ENCODE peak calls at places on chromosome 15, in seven cellular contexts. T is mammary epithelial cell; Y is heart right ventricle; Q is fibroblast of lung; E is stomach; D is pancreas; G is CD4-positive, alpha-beta memory T cell. A is an unnamed sample.

GRCh38 chr15:60539881-60540613 is 61.1 kb upstream of the ICE2 start:
- DNase-seq in T (no peak), Y (no peak), Q (no peak), E (no peak), D (no peak), G (no peak), A (no peak)

GRCh38 chr15:90680371-90680935 is 36.7 kb upstream of the BLM start:
- DNase-seq in T (peak; percentile 93), Y (no peak), Q (peak; percentile 98), E (no peak), D (no peak), G (no peak), A (no peak)

GRCh38 chr15:91224750-91225380 is 124.8 kb downstream of the SV2B start:
- DNase-seq in T (peak; percentile 37), Y (peak; percentile 21), Q (peak; percentile 48), E (no peak), D (no peak), G (no peak), A (peak; percentile 33)

GRCh38 chr15:78276032-78276943 is 11.9 kb downstream of the DNAJA4 start:
- DNase-seq in T (no peak), Y (no peak), Q (no peak), E (no peak), D (no peak), G (no peak), A (no peak)

GRCh38 chr15:60908888-60909287 is 320.2 kb downstream of the RORA start:
- DNase-seq in T (no peak), Y (no peak), Q (no peak), E (no peak), D (no peak), G (no peak), A (no peak)

GRCh38 chr15:43190178-43190577 is 5.0 kb downstream of the CCNDBP1 start:
- DNase-seq in T (no peak), Y (peak; percentile 83), Q (no peak), E (peak; percentile 56), D (no peak), G (no peak), A (no peak)

GRCh38 chr15:89002281-89002761 is 85.9 kb upstream of the ABHD2 start:
- DNase-seq in T (peak; percentile 35), Y (peak; percentile 45), Q (peak; percentile 68), E (no peak), D (no peak), G (no peak), A (no peak)

GRCh38 chr15:25797511-25798206 is 65.5 kb downstream of the ATP10A start:
- DNase-seq in T (no peak), Y (no peak), Q (no peak), E (no peak), D (no peak), G (no peak), A (no peak)

GRCh38 chr15:89673162-89673506 is 6.0 kb downstream of the PLIN1 start:
- DNase-seq in T (no peak), Y (no peak), Q (no peak), E (no peak), D (no peak), G (no peak), A (no peak)

GRCh38 chr15:91270747-91271146 is 170.7 kb downstream of the SV2B start:
- DNase-seq in T (no peak), Y (no peak), Q (no peak), E (no peak), D (no peak), G (no peak), A (no peak)

GRCh38 chr15:28043625-28044520 is 55.2 kb downstream of the OCA2 start:
- DNase-seq in T (no peak), Y (no peak), Q (no peak), E (no peak), D (no peak), G (no peak), A (peak; percentile 2)

GRCh38 chr15:89203705-89204273 is 17.6 kb downstream of the RLBP1 start:
- DNase-seq in T (no peak), Y (no peak), Q (no peak), E (no peak), D (no peak), G (peak; percentile 10), A (no peak)

GRCh38 chr15:42932833-42933515 is 12.4 kb upstream of the TTBK2 start:
- DNase-seq in T (peak; percentile 53), Y (no peak), Q (no peak), E (no peak), D (no peak), G (no peak), A (peak; percentile 15)

GRCh38 chr15:51380999-51381806 is 39.7 kb downstream of the GLDN start:
- DNase-seq in T (peak; percentile 61), Y (peak; percentile 67), Q (peak; percentile 81), E (peak; percentile 60), D (no peak), G (no peak), A (peak; percentile 66)

GRCh38 chr15:74777769-74778598 is 3.9 kb upstream of the CSK start:
- DNase-seq in T (no peak), Y (no peak), Q (no peak), E (no peak), D (no peak), G (no peak), A (no peak)
- H3K4me3 ChIP-seq in T (no peak overlapping the region), Y (no peak overlapping the region), Q (no peak overlapping the region), E (no peak overlapping the region), D (no peak overlapping the region), G (peak overlapping the region; percentile 3), A (no peak overlapping the region)

DNA sequence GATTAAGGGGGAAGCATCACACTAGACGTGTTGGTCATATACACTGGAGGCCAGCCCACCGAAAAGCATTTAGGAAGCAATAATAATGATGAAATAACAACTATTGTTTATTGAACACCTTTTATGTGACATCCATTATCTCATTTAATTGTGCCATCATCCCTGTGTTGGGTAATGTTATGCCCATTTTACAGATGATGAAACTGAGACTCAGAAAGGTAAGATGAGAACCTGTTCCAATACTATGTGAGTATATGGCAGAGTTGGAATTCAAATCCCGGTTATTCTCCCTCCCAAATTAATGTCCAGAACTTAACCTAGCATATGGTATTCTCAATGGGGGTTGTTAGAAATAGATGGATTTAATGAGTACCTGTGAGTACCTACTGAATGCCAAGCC is 99.2 kb downstream of the SMAD6 start:
- DNase-seq in T (no peak), Y (no peak), Q (no peak), E (no peak), D (no peak), G (no peak), A (no peak)
- H3K27ac ChIP-seq in T (no peak overlapping the region), Y (no peak overlapping the region), Q (peak overlapping the region; percentile 95), E (peak overlapping the region; percentile 85), D (no peak overlapping the region), G (no peak overlapping the region), A (no peak overlapping the region)

GRCh38 chr15:67832031-67832551 is 6.8 kb downstream of the SKOR1 start:
- DNase-seq in T (no peak), Y (no peak), Q (peak; percentile 41), E (no peak), D (no peak), G (no peak), A (no peak)

GRCh38 chr15:67829647-67830504 is 4.6 kb downstream of the SKOR1 start:
- DNase-seq in T (no peak), Y (no peak), Q (no peak), E (no peak), D (no peak), G (no peak), A (no peak)

GRCh38 chr15:67828969-67829646 is 3.8 kb downstream of the SKOR1 start:
- DNase-seq in T (no peak), Y (no peak), Q (no peak), E (no peak), D (no peak), G (no peak), A (no peak)

GRCh38 chr15:67832965-67833503 is 6.8 kb downstream of the RNU6-1 start:
- DNase-seq in T (no peak), Y (no peak), Q (no peak), E (no peak), D (no peak), G (no peak), A (no peak)

DNA sequence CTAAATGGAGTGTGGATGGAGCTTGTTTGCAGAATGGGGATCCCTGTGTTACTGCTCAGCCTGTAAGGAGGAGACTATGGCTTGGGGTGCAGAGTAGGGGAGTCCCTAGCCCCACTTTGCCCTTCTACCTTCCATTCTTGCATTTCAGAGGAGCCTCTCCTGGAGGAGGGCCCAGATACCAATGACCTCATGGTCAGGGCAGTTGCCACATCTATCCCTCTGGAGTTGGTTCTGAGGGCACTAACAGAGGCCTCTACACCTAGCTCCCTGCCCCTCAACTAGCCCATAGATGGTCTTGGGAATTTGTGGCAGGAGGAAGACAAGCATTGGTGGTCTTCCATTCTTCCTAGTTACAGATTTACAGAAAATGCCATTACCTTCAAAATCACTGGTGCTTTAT is 6.1 kb downstream of the SKOR1 start:
- DNase-seq in T (no peak), Y (no peak), Q (no peak), E (no peak), D (no peak), G (no peak), A (no peak)
- H3K4me1 ChIP-seq in T (peaks cover 26% of the 10 kb centered on the region), Y (peaks cover 69% of the 10 kb centered on the region), Q (peaks cover 4% of the 10 kb centered on the region), E (peaks cover 80% of the 10 kb centered on the region), D (no peaks in the 10 kb centered on the region), G (peaks cover 65% of the 10 kb centered on the region), A (peaks cover 10% of the 10 kb centered on the region)

GRCh38 chr15:101246391-101246790 is 5.5 kb downstream of the CHSY1 start:
- DNase-seq in T (peak; percentile 59), Y (no peak), Q (no peak), E (no peak), D (no peak), G (no peak), A (no peak)

GRCh38 chr15:101244039-101244781 is 7.6 kb downstream of the CHSY1 start:
- DNase-seq in T (no peak), Y (no peak), Q (peak; percentile 69), E (no peak), D (no peak), G (no peak), A (no peak)

GRCh38 chr15:101248274-101248673 is 3.6 kb downstream of the CHSY1 start:
- DNase-seq in T (no peak), Y (no peak), Q (no peak), E (no peak), D (no peak), G (no peak), A (no peak)

GRCh38 chr15:101244889-101245668 is 6.8 kb downstream of the CHSY1 start:
- DNase-seq in T (no peak), Y (no peak), Q (no peak), E (no peak), D (no peak), G (no peak), A (no peak)

DNA sequence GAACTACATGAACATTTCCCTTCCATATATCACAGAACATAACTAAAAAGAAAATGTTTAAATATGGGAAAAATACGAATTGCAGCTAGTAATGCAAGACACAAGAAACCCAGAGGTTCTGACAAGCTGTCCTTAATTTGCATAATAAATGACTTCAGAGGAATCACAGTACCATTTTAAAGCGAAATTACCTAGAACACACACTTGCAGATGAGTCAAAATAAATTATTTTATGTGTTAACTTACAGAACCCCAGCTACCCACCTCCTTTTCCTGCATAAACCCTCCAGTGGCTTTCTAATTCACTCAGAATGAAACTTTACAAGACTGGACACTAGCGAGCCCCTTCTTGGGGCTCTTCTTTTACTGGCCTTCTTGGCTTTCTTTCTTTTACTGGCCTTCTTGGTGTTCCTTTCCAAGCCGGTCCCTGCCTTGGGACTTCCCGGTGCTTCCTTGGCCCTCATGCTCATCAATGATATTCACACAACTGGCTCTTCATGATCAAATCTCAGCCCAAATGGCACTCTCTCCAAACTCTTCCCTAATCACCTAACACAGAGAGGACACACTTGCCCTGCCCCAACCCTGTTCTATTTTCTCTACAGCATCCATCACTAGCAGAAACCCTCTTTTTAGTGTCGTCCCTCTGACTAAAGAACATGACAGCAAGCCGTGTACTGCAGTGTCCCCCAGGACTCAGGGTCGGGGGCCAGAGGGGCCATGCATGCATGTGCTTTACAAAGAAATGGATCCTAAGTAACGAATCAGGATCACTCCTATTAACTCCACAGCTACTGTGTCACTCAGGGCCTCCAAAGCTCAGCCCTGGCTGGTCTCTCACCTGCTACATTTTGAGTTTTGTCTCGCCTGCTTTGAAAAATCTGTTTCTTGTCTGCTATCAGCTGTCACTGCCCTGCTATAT is 4.8 kb downstream of the CHSY1 start:
- DNase-seq in T (no peak), Y (no peak), Q (no peak), E (no peak), D (no peak), G (no peak), A (no peak)
- H3K4me3 ChIP-seq in T (peak overlapping the region; percentile 26), Y (no peak overlapping the region), Q (no peak overlapping the region), E (no peak overlapping the region), D (no peak overlapping the region), G (no peak overlapping the region), A (no peak overlapping the region)